ENCODE peak calls at places on chromosome 18, in four cellular contexts. One of them, this sample, is unnamed.

GRCh38 chr18:55096261-55097026 is 137.2 kb upstream of the CCDC68 start:
- DNase-seq in GM06990: no peak
- DNase-seq in fibroblast of lung: peak
- DNase-seq in kidney: no peak
- DNase-seq in this sample: no peak

GRCh38 chr18:25282282-25282681 is 69.7 kb downstream of the ZNF521 start:
- DNase-seq in GM06990: no peak
- DNase-seq in fibroblast of lung: no peak
- DNase-seq in kidney: peak
- DNase-seq in this sample: no peak

GRCh38 chr18:34595673-34596072 is 114.4 kb upstream of the DTNA start:
- DNase-seq in GM06990: no peak
- DNase-seq in fibroblast of lung: peak
- DNase-seq in kidney: no peak
- DNase-seq in this sample: no peak

GRCh38 chr18:50706199-50706598 is 113.6 kb downstream of the MRO start:
- DNase-seq in GM06990: no peak
- DNase-seq in fibroblast of lung: no peak
- DNase-seq in kidney: no peak
- DNase-seq in this sample: no peak

GRCh38 chr18:59150236-59150635 is 10.6 kb downstream of the SEC11C start:
- DNase-seq in GM06990: no peak
- DNase-seq in fibroblast of lung: no peak
- DNase-seq in kidney: no peak
- DNase-seq in this sample: no peak

GRCh38 chr18:76398899-76399612 is 96.0 kb downstream of the ZNF516 start:
- DNase-seq in GM06990: peak
- DNase-seq in fibroblast of lung: peak
- DNase-seq in kidney: peak
- DNase-seq in this sample: no peak

GRCh38 chr18:57705011-57705410 is 83.4 kb upstream of the NARS1 start:
- DNase-seq in GM06990: no peak
- DNase-seq in fibroblast of lung: no peak
- DNase-seq in kidney: no peak
- DNase-seq in this sample: no peak

GRCh38 chr18:33804258-33804657 is 226.2 kb downstream of the ASXL3 start:
- DNase-seq in GM06990: no peak
- DNase-seq in fibroblast of lung: peak
- DNase-seq in kidney: no peak
- DNase-seq in this sample: no peak

GRCh38 chr18:12036201-12036751 is 55.0 kb downstream of the IMPA2 start:
- DNase-seq in GM06990: no peak
- DNase-seq in fibroblast of lung: no peak
- DNase-seq in kidney: no peak
- DNase-seq in this sample: no peak

GRCh38 chr18:50757358-50757757 is 62.5 kb downstream of the MRO start:
- DNase-seq in GM06990: no peak
- DNase-seq in fibroblast of lung: no peak
- DNase-seq in kidney: no peak
- DNase-seq in this sample: no peak

GRCh38 chr18:35185771-35186170 is 55.1 kb upstream of the ZNF397 start:
- DNase-seq in GM06990: no peak
- DNase-seq in fibroblast of lung: no peak
- DNase-seq in kidney: no peak
- DNase-seq in this sample: no peak

GRCh38 chr18:28081516-28081915 is 95.4 kb downstream of the CDH2 start:
- DNase-seq in GM06990: no peak
- DNase-seq in fibroblast of lung: no peak
- DNase-seq in kidney: no peak
- DNase-seq in this sample: no peak

GRCh38 chr18:78242307-78242643 is 737.3 kb upstream of the SALL3 start:
- DNase-seq in GM06990: no peak
- DNase-seq in fibroblast of lung: peak
- DNase-seq in kidney: no peak
- DNase-seq in this sample: no peak

GRCh38 chr18:54388203-54389142 is 30.8 kb downstream of the C18orf54 start:
- DNase-seq in GM06990: peak
- DNase-seq in fibroblast of lung: peak
- DNase-seq in kidney: no peak
- DNase-seq in this sample: no peak

GRCh38 chr18:54532222-54532621 is 58.8 kb upstream of the DYNAP start:
- DNase-seq in GM06990: no peak
- DNase-seq in fibroblast of lung: no peak
- DNase-seq in kidney: no peak
- DNase-seq in this sample: no peak

GRCh38 chr18:59996370-59996966 is 96.7 kb downstream of the PMAIP1 start:
- DNase-seq in GM06990: no peak
- DNase-seq in fibroblast of lung: peak
- DNase-seq in kidney: no peak
- DNase-seq in this sample: no peak

GRCh38 chr18:44848931-44849330 is 168.2 kb downstream of the SETBP1 start:
- DNase-seq in GM06990: no peak
- DNase-seq in fibroblast of lung: peak
- DNase-seq in kidney: no peak
- DNase-seq in this sample: no peak

GRCh38 chr18:71849407-71849806 is 694.7 kb downstream of the CBLN2 start:
- DNase-seq in GM06990: no peak
- DNase-seq in fibroblast of lung: no peak
- DNase-seq in kidney: no peak
- DNase-seq in this sample: no peak
- TF ChIP-seq CTCF in GM06990: no peak
- TF ChIP-seq CTCF in fibroblast of lung: no peak
- TF ChIP-seq CTCF in kidney: no peak
- TF ChIP-seq CTCF in this sample: no peak

DNA sequence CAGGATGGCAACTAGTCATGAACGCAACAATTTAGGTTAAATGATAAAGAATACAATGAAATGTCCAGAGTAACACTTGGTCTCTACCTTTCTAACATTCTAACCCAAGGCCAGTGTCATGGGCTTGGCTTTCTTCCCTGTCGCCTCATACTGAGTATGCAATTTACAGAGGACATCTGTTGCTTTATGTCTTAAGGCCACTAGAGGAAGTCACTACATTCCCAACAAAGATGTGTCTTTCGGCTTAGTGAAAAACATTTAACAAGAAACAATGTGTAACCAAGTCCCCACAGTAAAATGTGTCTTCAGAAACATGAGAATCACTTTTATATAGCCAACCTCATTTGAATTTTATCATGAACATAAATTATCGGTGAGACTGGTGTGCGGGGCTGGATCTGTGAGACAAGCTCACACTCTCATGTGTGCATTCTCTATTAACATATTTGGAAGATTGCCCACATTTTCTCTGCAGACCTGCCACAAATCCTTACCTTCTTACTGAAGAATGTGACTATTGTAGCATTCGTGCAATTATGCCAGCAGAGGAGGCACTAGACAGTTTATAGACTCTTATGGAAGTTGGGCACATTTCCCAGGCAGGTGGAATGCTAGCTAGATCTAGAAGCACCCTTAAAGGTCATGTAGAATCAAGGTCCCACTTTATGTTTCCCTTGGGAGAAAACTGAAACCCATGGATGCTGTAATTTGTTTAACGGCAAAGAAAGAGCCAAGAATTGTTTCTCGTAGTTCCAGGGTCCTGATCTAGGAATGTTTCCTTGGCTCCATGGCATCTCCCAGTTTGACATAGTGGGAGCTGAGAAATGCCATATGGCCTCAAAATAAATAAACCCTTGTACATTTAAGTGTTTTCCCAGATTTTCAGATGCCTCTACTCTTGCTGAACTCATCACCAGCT is 101.8 kb downstream of the CD226 start:
- DNase-seq in GM06990: no peak
- DNase-seq in fibroblast of lung: peak
- DNase-seq in kidney: no peak
- DNase-seq in this sample: no peak
- TF ChIP-seq CTCF in GM06990: peak
- TF ChIP-seq CTCF in fibroblast of lung: no peak
- TF ChIP-seq CTCF in kidney: no peak
- TF ChIP-seq CTCF in this sample: peak

GRCh38 chr18:23106575-23106974 is 28.7 kb upstream of the CABLES1 start:
- DNase-seq in GM06990: no peak
- DNase-seq in fibroblast of lung: peak
- DNase-seq in kidney: no peak
- DNase-seq in this sample: no peak

GRCh38 chr18:23105030-23105429 is 30.3 kb upstream of the CABLES1 start:
- DNase-seq in GM06990: no peak
- DNase-seq in fibroblast of lung: no peak
- DNase-seq in kidney: no peak
- DNase-seq in this sample: no peak

GRCh38 chr18:23102498-23103260 is 32.6 kb upstream of the CABLES1 start:
- DNase-seq in GM06990: no peak
- DNase-seq in fibroblast of lung: no peak
- DNase-seq in kidney: no peak
- DNase-seq in this sample: no peak

GRCh38 chr18:23105581-23106219 is 29.6 kb upstream of the CABLES1 start:
- DNase-seq in GM06990: no peak
- DNase-seq in fibroblast of lung: no peak
- DNase-seq in kidney: no peak
- DNase-seq in this sample: no peak

DNA sequence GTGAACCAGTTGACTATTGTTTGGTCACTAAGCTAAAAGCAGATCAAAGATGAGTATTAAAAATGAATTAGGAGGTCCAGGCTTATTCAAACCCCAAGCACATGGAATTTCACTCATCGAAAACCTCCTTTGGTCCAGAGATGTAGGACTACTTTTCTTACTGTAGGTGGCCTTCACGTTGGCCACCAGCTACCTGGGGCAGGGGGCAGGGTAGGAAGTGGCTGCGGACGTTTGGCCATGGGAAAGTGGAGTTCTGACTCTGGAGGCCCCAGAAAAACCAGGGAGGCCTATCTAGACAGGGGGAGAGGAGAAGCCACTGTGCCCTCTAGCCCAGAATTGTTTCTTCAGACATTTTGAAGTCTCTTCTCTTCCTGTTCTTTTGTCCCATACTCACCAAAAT is 31.8 kb upstream of the CABLES1 start:
- DNase-seq in GM06990: no peak
- DNase-seq in fibroblast of lung: no peak
- DNase-seq in kidney: no peak
- DNase-seq in this sample: no peak
- TF ChIP-seq CTCF in GM06990: no peak
- TF ChIP-seq CTCF in fibroblast of lung: no peak
- TF ChIP-seq CTCF in kidney: no peak
- TF ChIP-seq CTCF in this sample: no peak

DNA sequence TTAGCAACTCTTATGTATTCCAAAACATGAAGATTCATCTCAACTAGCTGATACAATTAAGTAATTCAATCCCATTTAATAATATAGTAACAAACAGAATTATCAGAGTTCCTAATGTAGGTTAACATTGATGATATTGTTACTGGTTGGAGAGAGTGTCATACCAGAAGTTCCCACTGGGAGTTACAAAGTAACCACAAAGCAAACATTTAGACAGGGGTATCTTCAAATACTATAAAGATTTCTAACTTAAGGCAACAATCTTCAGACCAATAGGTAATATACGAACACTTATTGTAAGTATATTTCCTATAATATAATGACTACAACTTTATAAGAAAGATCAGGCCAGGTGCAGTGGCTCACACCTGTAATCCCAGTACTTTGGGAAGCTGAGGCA is 1372.9 kb upstream of the PIK3C3 start:
- DNase-seq in GM06990: no peak
- DNase-seq in fibroblast of lung: no peak
- DNase-seq in kidney: no peak
- DNase-seq in this sample: no peak
- TF ChIP-seq CTCF in GM06990: no peak
- TF ChIP-seq CTCF in fibroblast of lung: no peak
- TF ChIP-seq CTCF in kidney: no peak
- TF ChIP-seq CTCF in this sample: no peak

DNA sequence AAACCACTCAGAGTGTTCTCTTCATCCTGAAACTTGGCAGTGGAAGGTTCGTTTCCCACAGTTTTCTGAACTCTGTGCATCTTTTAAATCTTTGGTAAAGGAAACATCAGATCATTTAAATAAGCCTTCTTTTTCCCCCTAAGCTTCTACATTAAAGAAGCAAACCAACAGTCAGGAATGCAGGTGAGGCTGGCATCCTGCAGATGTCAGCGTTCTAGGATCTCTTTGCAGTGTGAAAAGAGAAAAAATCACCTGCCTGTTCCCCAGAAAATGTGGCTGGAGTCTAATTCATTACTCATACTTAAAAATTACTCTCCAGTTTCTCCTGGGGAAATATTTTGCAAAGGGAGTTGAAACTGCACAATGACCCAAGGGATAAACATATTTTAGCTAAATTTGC is 64.5 kb upstream of the ZCCHC2 start:
- DNase-seq in GM06990: no peak
- DNase-seq in fibroblast of lung: no peak
- DNase-seq in kidney: no peak
- DNase-seq in this sample: no peak
- TF ChIP-seq CTCF in GM06990: no peak
- TF ChIP-seq CTCF in fibroblast of lung: no peak
- TF ChIP-seq CTCF in kidney: no peak
- TF ChIP-seq CTCF in this sample: no peak

GRCh38 chr18:21632393-21632792 is 20.3 kb downstream of the SNRPD1 start:
- DNase-seq in GM06990: no peak
- DNase-seq in fibroblast of lung: peak
- DNase-seq in kidney: no peak
- DNase-seq in this sample: no peak
- TF ChIP-seq CTCF in GM06990: no peak
- TF ChIP-seq CTCF in fibroblast of lung: no peak
- TF ChIP-seq CTCF in kidney: no peak
- TF ChIP-seq CTCF in this sample: peak

GRCh38 chr18:10008006-10008647 is 94.3 kb downstream of the VAPA start:
- DNase-seq in GM06990: no peak
- DNase-seq in fibroblast of lung: no peak
- DNase-seq in kidney: no peak
- DNase-seq in this sample: no peak

GRCh38 chr18:10003281-10003680 is 89.5 kb downstream of the VAPA start:
- DNase-seq in GM06990: no peak
- DNase-seq in fibroblast of lung: no peak
- DNase-seq in kidney: no peak
- DNase-seq in this sample: no peak

GRCh38 chr18:10003866-10004265 is 90.0 kb downstream of the VAPA start:
- DNase-seq in GM06990: no peak
- DNase-seq in fibroblast of lung: no peak
- DNase-seq in kidney: no peak
- DNase-seq in this sample: no peak

GRCh38 chr18:10009321-10010144 is 95.7 kb downstream of the VAPA start:
- DNase-seq in GM06990: no peak
- DNase-seq in fibroblast of lung: no peak
- DNase-seq in kidney: no peak
- DNase-seq in this sample: no peak

DNA sequence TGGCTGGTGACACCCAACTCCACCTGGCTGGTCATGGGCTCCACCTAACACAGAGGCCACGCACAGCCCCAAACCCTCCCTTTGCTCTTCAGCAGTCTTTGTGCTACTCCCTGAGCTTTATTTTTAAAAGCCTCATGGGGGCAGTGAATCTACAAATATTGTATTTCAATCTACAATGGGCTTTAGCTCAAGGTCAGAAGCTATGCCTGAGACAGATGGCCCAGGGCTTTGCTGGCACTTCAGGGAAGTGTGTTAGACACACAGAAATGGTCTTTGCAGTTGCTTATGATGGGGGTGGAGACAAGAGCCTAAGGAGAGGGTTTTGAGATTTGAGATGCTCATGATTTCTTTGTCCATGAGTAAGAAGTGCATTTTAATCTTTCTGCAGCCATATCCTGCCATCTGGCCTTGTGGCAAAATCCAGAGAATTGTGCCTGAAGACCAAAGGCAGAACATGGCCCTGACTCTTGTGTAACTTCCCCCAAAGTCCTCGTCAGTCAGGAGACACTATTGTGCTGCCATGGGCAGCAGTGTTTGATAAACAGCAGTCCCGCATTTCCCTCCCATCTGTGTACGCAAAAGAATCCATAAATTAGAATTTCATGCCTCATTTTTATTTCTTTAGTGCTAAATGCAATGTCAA is 92.6 kb downstream of the VAPA start:
- DNase-seq in GM06990: no peak
- DNase-seq in fibroblast of lung: peak
- DNase-seq in kidney: no peak
- DNase-seq in this sample: no peak
- TF ChIP-seq CTCF in GM06990: no peak
- TF ChIP-seq CTCF in fibroblast of lung: peak
- TF ChIP-seq CTCF in kidney: no peak
- TF ChIP-seq CTCF in this sample: peak